ENCODE peak calls at places on chromosomes 3 and 15, in four cellular contexts. E is HCT116, B is HepG2, Y is K562. H is an unnamed sample.

GRCh38 chr3:54549607-54550006 is 378.3 kb downstream of the LRTM1 start:
- DNase-seq in E (no peak), B (no peak), Y (no peak), H (peak)

GRCh38 chr3:52196977-52197376 is 983 bp upstream of the ALAS1 start:
- DNase-seq in E (no peak), B (no peak), Y (no peak), H (no peak)

GRCh38 chr3:175526609-175527280 is 667.6 kb downstream of the NAALADL2 start:
- DNase-seq in E (no peak), B (no peak), Y (no peak), H (no peak)

GRCh38 chr3:63990733-63991132 is 32.6 kb downstream of the PSMD6 start:
- DNase-seq in E (no peak), B (peak), Y (no peak), H (no peak)

GRCh38 chr15:43100971-43101370 is 4.9 kb downstream of the UBR1 start:
- DNase-seq in E (no peak), B (no peak), Y (no peak), H (no peak)

GRCh38 chr15:70713547-70714414 is 49.6 kb downstream of the UACA start:
- DNase-seq in E (no peak), B (no peak), Y (no peak), H (no peak)

GRCh38 chr3:28556195-28556594 is 207.6 kb upstream of the AZI2 start:
- DNase-seq in E (no peak), B (no peak), Y (no peak), H (no peak)

GRCh38 chr3:32296251-32297204 is 58.0 kb downstream of the CMTM8 start:
- DNase-seq in E (peak), B (peak), Y (peak), H (peak)

GRCh38 chr3:169841171-169841570 is 28.5 kb upstream of the LRRC34 start:
- DNase-seq in E (no peak), B (no peak), Y (no peak), H (no peak)

GRCh38 chr15:73331991-73332925 is 36.5 kb downstream of the HCN4 start:
- DNase-seq in E (no peak), B (no peak), Y (no peak), H (no peak)

GRCh38 chr15:40894689-40895308 is 549 bp downstream of the VPS18 start:
- DNase-seq in E (peak), B (peak), Y (peak), H (peak)

GRCh38 chr15:38438031-38438986 is 15.6 kb upstream of the FAM98B start:
- DNase-seq in E (no peak), B (no peak), Y (no peak), H (no peak)

GRCh38 chr3:28853830-28854229 is 427.0 kb upstream of the RBMS3 start:
- DNase-seq in E (no peak), B (no peak), Y (no peak), H (no peak)

GRCh38 chr3:69197922-69198540 is 75.6 kb upstream of the LMOD3 start:
- DNase-seq in E (no peak), B (no peak), Y (no peak), H (no peak)

GRCh38 chr3:139427283-139428060 is 38.0 kb upstream of the COPB2 start:
- DNase-seq in E (peak), B (peak), Y (peak), H (peak)

GRCh38 chr3:31699309-31699953 is 166.7 kb downstream of the STT3B start:
- DNase-seq in E (no peak), B (no peak), Y (no peak), H (no peak)

GRCh38 chr3:56254835-56255234 is 213.4 kb downstream of the ERC2 start:
- DNase-seq in E (no peak), B (no peak), Y (peak), H (no peak)

GRCh38 chr3:132180337-132180791 is 136.8 kb upstream of the ACP3 start:
- DNase-seq in E (peak), B (peak), Y (no peak), H (peak)

GRCh38 chr15:41689834-41690233 is 29.6 kb downstream of the MGA start:
- DNase-seq in E (no peak), B (no peak), Y (no peak), H (no peak)

GRCh38 chr15:28989239-28989830 is 103.6 kb downstream of the APBA2 start:
- DNase-seq in E (no peak), B (no peak), Y (peak), H (peak)

GRCh38 chr3:12967751-12968209 is 105.4 kb downstream of the IQSEC1 start:
- DNase-seq in E (peak), B (peak), Y (peak), H (peak)

GRCh38 chr15:52636459-52636858 is 42.7 kb downstream of the ATOSA start:
- DNase-seq in E (no peak), B (no peak), Y (no peak), H (no peak)

GRCh38 chr15:68330461-68330860 is 52.9 kb downstream of the FEM1B start:
- DNase-seq in E (no peak), B (no peak), Y (no peak), H (no peak)

GRCh38 chr15:78396976-78397375 is 41.0 kb upstream of the IREB2 start:
- DNase-seq in E (no peak), B (peak), Y (peak), H (no peak)

GRCh38 chr3:157175678-157176077 is 15.7 kb upstream of the CCNL1 start:
- DNase-seq in E (no peak), B (no peak), Y (peak), H (peak)

GRCh38 chr15:90934256-90934948 is 683 bp upstream of the UNC45A start:
- DNase-seq in E (peak), B (peak), Y (peak), H (peak)

GRCh38 chr3:25497096-25497495 is 69.0 kb downstream of the RARB start:
- DNase-seq in E (no peak), B (no peak), Y (no peak), H (no peak)

GRCh38 chr3:111616417-111617105 is 21.4 kb upstream of the ZBED2 start:
- DNase-seq in E (no peak), B (peak), Y (no peak), H (no peak)

GRCh38 chr3:176767385-176767784 is 429.9 kb downstream of the TBL1XR1 start:
- DNase-seq in E (peak), B (no peak), Y (no peak), H (no peak)

GRCh38 chr15:31041610-31042009 is 50.2 kb upstream of the MTMR10 start:
- DNase-seq in E (no peak), B (no peak), Y (no peak), H (no peak)

GRCh38 chr3:126392246-126392645 is 2.5 kb upstream of the CFAP100 start:
- DNase-seq in E (no peak), B (no peak), Y (no peak), H (no peak)

GRCh38 chr15:66745530-66746230 is 43.6 kb downstream of the SMAD6 start:
- DNase-seq in E (no peak), B (no peak), Y (no peak), H (no peak)
- H3K9ac ChIP-seq in E (no peak), B (no peak), Y (no peak), H (no peak)

GRCh38 chr15:63048986-63049665 is 6.6 kb downstream of the TPM1 start:
- DNase-seq in E (no peak), B (peak), Y (peak), H (peak)

GRCh38 chr15:63050737-63051700 is 8.5 kb downstream of the TPM1 start:
- DNase-seq in E (no peak), B (peak), Y (no peak), H (no peak)

GRCh38 chr15:63051701-63052066 is 9.1 kb downstream of the TPM1 start:
- DNase-seq in E (no peak), B (no peak), Y (no peak), H (no peak)

GRCh38 chr15:63048115-63048985 is 5.8 kb downstream of the TPM1 start:
- DNase-seq in E (peak), B (peak), Y (peak), H (peak)

GRCh38 chr15:63049747-63050439 is 7.3 kb downstream of the TPM1 start:
- DNase-seq in E (no peak), B (peak), Y (no peak), H (no peak)
- TF ChIP-seq ELF1 in E (no peak), B (no peak), Y (no peak), H (no peak)

DNA sequence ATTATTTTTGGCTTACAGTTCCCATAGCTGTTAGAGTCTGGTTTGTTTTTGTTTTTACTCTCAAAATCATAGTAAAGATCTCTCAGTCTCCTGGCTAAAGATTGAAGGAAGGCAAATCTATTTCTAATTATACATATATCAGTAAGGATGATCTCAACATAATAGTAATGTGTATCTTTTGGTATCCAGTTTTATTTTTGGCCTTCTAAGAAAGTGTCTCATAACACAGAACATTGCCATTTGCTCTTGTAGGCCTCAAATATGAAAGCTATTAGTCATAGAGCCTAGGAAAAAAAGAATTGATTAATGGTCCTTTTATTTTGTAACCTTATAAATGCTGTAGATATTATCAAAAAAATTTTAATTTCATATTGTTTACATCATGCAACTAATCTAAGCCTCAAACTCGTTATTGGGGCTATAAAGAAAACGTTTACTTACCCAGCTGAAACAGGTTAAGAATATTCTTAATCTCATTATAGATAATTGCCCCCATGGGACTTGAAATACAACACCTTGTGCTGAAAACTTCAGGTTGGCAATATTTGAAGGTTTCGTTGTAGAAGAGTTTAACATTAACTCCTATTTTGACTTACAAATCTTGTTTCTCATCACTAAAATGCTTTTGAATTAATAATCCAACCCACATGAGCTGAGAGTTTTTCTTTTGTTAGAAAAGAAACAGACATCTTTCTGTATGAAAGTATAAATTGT is 16.7 kb downstream of the FBXO45 start:
- DNase-seq in E (no peak), B (no peak), Y (no peak), H (no peak)
- H3K9ac ChIP-seq in E (no peak), B (no peak), Y (no peak), H (no peak)

DNA sequence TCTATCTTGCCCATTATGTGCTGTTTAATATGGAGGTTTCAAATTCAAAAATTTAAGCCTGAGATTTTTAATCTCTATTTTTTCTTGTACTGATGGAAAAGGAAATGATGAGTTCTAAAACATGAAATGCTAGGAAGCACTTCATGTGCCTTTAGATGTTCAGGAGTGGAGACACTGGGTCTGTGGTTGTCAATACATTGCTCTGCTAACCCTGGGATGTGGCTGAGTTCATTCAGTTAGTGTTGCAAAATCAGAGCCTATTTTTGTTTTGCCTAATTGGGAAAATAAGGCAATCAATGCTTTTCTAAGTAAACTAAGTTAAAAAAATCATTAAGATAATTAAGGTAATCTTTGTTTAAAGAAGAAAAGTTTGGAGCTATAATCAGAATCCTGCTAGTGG is 83.1 kb downstream of the DIPK2A start:
- DNase-seq in E (no peak), B (no peak), Y (no peak), H (no peak)
- TF ChIP-seq ELF1 in E (no peak), B (no peak), Y (no peak), H (no peak)

H was measured in SK-N-SH.